ENCODE peak calls at places on chromosome 19, in four cellular contexts. U is H1, E is HepG2, D is K562. S is an unnamed sample.
A peak's percentile ranks its signal among the peaks of the same experiment; 100 is the strongest.

GRCh38 chr19:58034476-58034790 is 608 bp downstream of the ZSCAN1 start:
- DNase-seq in U (no peak), E (no peak), D (no peak), S (no peak)

GRCh38 chr19:17748884-17749638 is 2.2 kb upstream of the FCHO1 start:
- DNase-seq in U (no peak), E (no peak), D (no peak), S (no peak)

GRCh38 chr19:16571689-16572331 is 405 bp downstream of the SLC35E1 start:
- DNase-seq in U (no peak), E (no peak), D (no peak), S (no peak)

GRCh38 chr19:45790942-45791341 is 1.7 kb downstream of the DMWD start:
- DNase-seq in U (no peak), E (no peak), D (no peak), S (no peak)

GRCh38 chr19:50980203-50980602 is 3.5 kb downstream of the KLK7 start:
- DNase-seq in U (no peak), E (no peak), D (no peak), S (no peak)

GRCh38 chr19:46866407-46867132 is 5.8 kb downstream of the ARHGAP35 start:
- DNase-seq in U (no peak), E (peak; percentile 57), D (no peak), S (no peak)

GRCh38 chr19:37317403-37318209 is 53.3 kb upstream of the ZNF527 start:
- DNase-seq in U (peak; percentile 91), E (peak; percentile 98), D (no peak), S (peak; percentile 98)

GRCh38 chr19:11377756-11378155 is 3.3 kb downstream of the SWSAP1 start:
- DNase-seq in U (no peak), E (no peak), D (no peak), S (no peak)

GRCh38 chr19:1104452-1105216 is 840 bp downstream of the GPX4 start:
- DNase-seq in U (no peak), E (peak; percentile 72), D (peak; percentile 84), S (no peak)

GRCh38 chr19:4709440-4710280 is 14.0 kb downstream of the DPP9 start:
- DNase-seq in U (no peak), E (no peak), D (no peak), S (no peak)

GRCh38 chr19:39146686-39147450 is 21.3 kb downstream of the PAK4 start:
- DNase-seq in U (no peak), E (no peak), D (no peak), S (no peak)

GRCh38 chr19:18167975-18168645 is 5.5 kb upstream of the IFI30 start:
- DNase-seq in U (no peak), E (no peak), D (peak; percentile 80), S (no peak)

DNA sequence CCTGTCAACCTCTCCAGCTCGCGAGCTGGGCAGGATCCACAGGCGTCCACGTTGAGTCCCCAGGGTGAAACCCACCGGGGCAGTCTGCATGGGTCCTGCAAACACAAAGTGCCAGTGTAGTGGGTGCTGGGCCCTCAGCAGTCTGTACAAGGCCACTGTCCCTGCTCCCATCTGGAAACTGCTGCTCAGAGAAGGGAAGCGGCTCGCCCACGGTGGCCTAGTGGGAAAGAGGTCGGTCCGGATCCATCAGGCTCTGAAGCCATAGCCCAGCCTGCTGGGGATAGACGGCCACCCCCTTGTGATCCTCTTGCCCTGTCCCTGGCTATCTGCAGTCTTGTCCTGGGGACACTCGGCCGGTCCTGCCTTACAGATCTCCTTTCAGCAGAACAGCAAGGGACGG is 2.6 kb upstream of the DIRAS1 start:
- DNase-seq in U (no peak), E (no peak), D (no peak), S (no peak)
- TF ChIP-seq TAF1 in U (no peak), E (no peak), D (no peak), S (no peak)

GRCh38 chr19:15185188-15185587 is 15.6 kb downstream of the NOTCH3 start:
- DNase-seq in U (no peak), E (no peak), D (no peak), S (no peak)

GRCh38 chr19:15178629-15179308 is 22.0 kb downstream of the NOTCH3 start:
- DNase-seq in U (no peak), E (no peak), D (no peak), S (no peak)

GRCh38 chr19:15184776-15185175 is 16.0 kb downstream of the NOTCH3 start:
- DNase-seq in U (no peak), E (no peak), D (no peak), S (no peak)

GRCh38 chr19:15180451-15181390 is 20.1 kb downstream of the NOTCH3 start:
- DNase-seq in U (no peak), E (peak; percentile 37), D (peak; percentile 88), S (no peak)

GRCh38 chr19:15181394-15181793 is 19.4 kb downstream of the NOTCH3 start:
- DNase-seq in U (no peak), E (no peak), D (no peak), S (no peak)
- TF ChIP-seq ATF3 in U (no peak), E (no peak), D (no peak), S (no peak)

GRCh38 chr19:52451241-52451640 is 2.1 kb upstream of the ZNF578 start:
- DNase-seq in U (no peak), E (no peak), D (no peak), S (no peak)

GRCh38 chr19:52453324-52454094 is at the start of gene ZNF578:
- DNase-seq in U (peak; percentile 75), E (no peak), D (peak; percentile 51), S (no peak)
- TF ChIP-seq TAF1 in U (no peak), E (no peak), D (no peak), S (no peak)

DNA sequence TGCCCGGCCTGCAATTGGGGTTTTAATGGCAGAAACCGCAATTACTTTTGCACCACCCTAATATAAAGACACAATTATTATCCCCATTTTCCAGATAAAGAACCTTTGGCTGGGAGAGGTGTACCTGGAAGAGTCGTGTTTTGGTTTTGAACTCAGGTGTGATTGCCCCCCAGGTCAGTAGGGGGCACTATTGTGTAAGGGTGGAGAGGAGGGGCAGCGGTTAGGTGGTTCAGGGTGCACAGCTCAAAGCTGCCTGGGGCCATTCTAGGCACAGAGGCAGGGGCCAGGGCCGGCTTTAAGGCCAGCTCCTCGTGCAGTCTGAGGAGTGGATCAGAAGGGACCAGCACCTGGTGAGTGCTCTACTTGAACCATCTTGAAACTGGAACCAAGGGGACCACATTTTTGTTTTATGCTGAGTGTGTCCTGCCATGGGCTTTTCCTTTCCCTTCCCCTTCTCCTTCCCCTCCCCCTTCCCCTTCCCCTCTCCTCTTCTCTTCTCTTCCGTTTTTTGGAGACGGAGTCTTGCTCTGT is 5.8 kb upstream of the FCGRT start:
- DNase-seq in U (no peak), E (peak; percentile 71), D (peak; percentile 83), S (no peak)
- TF ChIP-seq ATF3 in U (no peak), E (no peak), D (no peak), S (no peak)

DNA sequence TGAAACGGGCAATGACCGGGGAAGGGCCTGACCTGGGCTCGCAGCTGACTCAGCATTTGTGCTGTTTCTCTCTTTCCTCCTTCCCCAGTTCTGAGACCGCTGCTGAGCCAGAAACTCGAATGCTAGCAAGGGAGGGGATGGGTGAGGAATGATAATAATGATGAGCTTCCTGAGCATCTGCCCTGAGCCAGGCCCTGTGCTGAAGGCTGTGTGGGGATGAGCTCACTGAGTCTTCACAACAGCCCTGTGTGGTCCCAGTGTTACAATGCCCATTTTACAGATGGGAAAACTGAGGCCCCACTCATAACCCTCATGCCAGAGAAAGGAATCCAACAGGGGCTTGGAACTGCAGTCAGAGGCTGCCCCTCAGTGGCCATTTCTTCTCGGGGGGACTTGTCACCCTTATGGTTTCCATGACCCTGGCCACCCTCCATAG is 8.1 kb downstream of the SULT2B1 start:
- DNase-seq in U (no peak), E (peak; percentile 43), D (peak; percentile 47), S (no peak)
- TF ChIP-seq TAF1 in U (no peak), E (no peak), D (no peak), S (no peak)

S was measured in GM12878.